ENCODE peak calls at places on chromosomes 6 and 20, in four cellular contexts. Z, J, Q and F are unnamed samples.

GRCh38 chr6:64249129-64249528 is 613.5 kb downstream of the PHF3 start:
- DNase-seq in Z (no peak), J (no peak), Q (no peak), F (no peak)

GRCh38 chr20:14561733-14562132 is 224.3 kb upstream of the FLRT3 start:
- DNase-seq in Z (no peak), J (peak; percentile 9), Q (peak; percentile 14), F (no peak)

GRCh38 chr6:29201966-29202365 is 31.3 kb downstream of the OR2J2 start:
- DNase-seq in Z (no peak), J (no peak), Q (no peak), F (no peak)

GRCh38 chr20:50717974-50718761 is 13.2 kb upstream of the PARD6B start:
- DNase-seq in Z (no peak), J (no peak), Q (no peak), F (peak; percentile 52)

GRCh38 chr6:53119772-53120409 is 28.8 kb downstream of the GCM1 start:
- DNase-seq in Z (no peak), J (peak; percentile 47), Q (peak; percentile 65), F (peak; percentile 64)

GRCh38 chr20:21099653-21100589 is 6.2 kb downstream of the LINC00237 start:
- DNase-seq in Z (no peak), J (no peak), Q (no peak), F (peak; percentile 68)

GRCh38 chr6:105164418-105164817 is 15.4 kb downstream of the POPDC3 start:
- DNase-seq in Z (no peak), J (peak; percentile 17), Q (no peak), F (no peak)

GRCh38 chr20:5002077-5002413 is 735 bp upstream of the SLC23A2 start:
- DNase-seq in Z (no peak), J (no peak), Q (no peak), F (peak; percentile 84)

GRCh38 chr6:113375950-113376846 is 480.9 kb upstream of the MARCKS start:
- DNase-seq in Z (no peak), J (peak; percentile 82), Q (peak; percentile 68), F (no peak)

GRCh38 chr20:10524643-10525042 is 89.5 kb downstream of the SLX4IP start:
- DNase-seq in Z (no peak), J (no peak), Q (no peak), F (no peak)

GRCh38 chr6:31791324-31792089 is 4.0 kb downstream of the VARS1 start:
- DNase-seq in Z (no peak), J (no peak), Q (peak; percentile 82), F (peak; percentile 90)

GRCh38 chr6:80457044-80457933 is 350.8 kb downstream of the BCKDHB start:
- DNase-seq in Z (peak; percentile 59), J (peak; percentile 95), Q (peak; percentile 91), F (no peak)

GRCh38 chr20:53910312-53911002 is 159.9 kb downstream of the BCAS1 start:
- DNase-seq in Z (no peak), J (no peak), Q (no peak), F (no peak)

GRCh38 chr6:37048851-37049734 is 43.6 kb downstream of the FGD2 start:
- DNase-seq in Z (no peak), J (peak; percentile 37), Q (peak; percentile 54), F (no peak)

GRCh38 chr20:49862607-49863200 is 50.1 kb downstream of the SLC9A8 start:
- DNase-seq in Z (no peak), J (no peak), Q (no peak), F (no peak)

GRCh38 chr20:59170406-59171349 is 7.1 kb downstream of the ZNF831 start:
- DNase-seq in Z (no peak), J (no peak), Q (no peak), F (no peak)

GRCh38 chr20:36624925-36625324 is 19.3 kb downstream of the RAB5IF start:
- DNase-seq in Z (no peak), J (no peak), Q (no peak), F (no peak)